ENCODE peak calls at places on chromosomes 1 and 21, in six cellular contexts. D, V, P, Q, M and B are unnamed samples.

GRCh38 chr1:11691928-11692711 is 610 bp downstream of the DRAXIN start:
- DNase-seq in M (no peak), V (no peak), Q (no peak), P (no peak), D (no peak), B (no peak)

GRCh38 chr1:183693521-183693920 is 40.4 kb upstream of the APOBEC4 start:
- DNase-seq in D (no peak), P (no peak), Q (no peak), M (no peak), V (no peak), B (no peak)

GRCh38 chr1:66168919-66169725 is 364.8 kb upstream of the SGIP1 start:
- DNase-seq in P (no peak), D (no peak), Q (no peak), V (no peak), M (no peak), B (no peak)

GRCh38 chr21:46493828-46494227 is 35.1 kb downstream of the DIP2A start:
- DNase-seq in V (no peak), P (no peak), Q (no peak), M (no peak), D (no peak), B (no peak)

GRCh38 chr1:228825840-228826484 is 90.7 kb downstream of the RHOU start:
- DNase-seq in P (no peak), M (no peak), Q (no peak), D (no peak), V (no peak), B (no peak)

GRCh38 chr1:210696709-210697108 is 368.0 kb downstream of the HHAT start:
- DNase-seq in P (no peak), M (no peak), D (no peak), V (no peak), Q (no peak), B (no peak)

GRCh38 chr1:55584521-55585401 is 369.6 kb upstream of the USP24 start:
- DNase-seq in P (peak), Q (peak), D (peak), V (peak), M (peak), B (no peak)

GRCh38 chr1:112849967-112850641 is 105.9 kb downstream of the SLC16A1 start:
- DNase-seq in V (no peak), M (no peak), Q (no peak), P (no peak), D (peak), B (no peak)

GRCh38 chr1:167200749-167201148 is 19.9 kb upstream of the POU2F1 start:
- DNase-seq in V (no peak), Q (no peak), M (no peak), D (no peak), P (no peak), B (no peak)

GRCh38 chr1:153652795-153653507 is 5.6 kb upstream of the SNAPIN start:
- DNase-seq in Q (peak), M (no peak), D (peak), V (no peak), P (no peak), B (no peak)

GRCh38 chr1:3436901-3437300 is 17.6 kb upstream of the ARHGEF16 start:
- DNase-seq in P (no peak), V (no peak), D (no peak), Q (no peak), M (no peak), B (no peak)

GRCh38 chr21:26840912-26841311 is 4.3 kb downstream of the ADAMTS1 start:
- DNase-seq in P (peak), V (no peak), Q (peak), D (peak), M (peak), B (no peak)

GRCh38 chr1:176575991-176576390 is 113.0 kb downstream of the PAPPA2 start:
- DNase-seq in M (no peak), D (peak), V (no peak), Q (peak), P (no peak), B (no peak)

GRCh38 chr1:183604048-183604808 is 14.0 kb upstream of the NCF2 start:
- DNase-seq in V (peak), M (no peak), Q (peak), P (no peak), D (peak), B (peak)

GRCh38 chr1:31460027-31460426 is 47.0 kb downstream of the SERINC2 start:
- DNase-seq in D (peak), Q (peak), V (no peak), P (no peak), M (no peak), B (no peak)

GRCh38 chr21:28325618-28326017 is 667.1 kb downstream of the LTN1 start:
- DNase-seq in V (no peak), D (no peak), Q (no peak), M (no peak), P (no peak), B (no peak)

GRCh38 chr1:110393691-110394564 is 3.1 kb upstream of the SLC16A4 start:
- DNase-seq in V (no peak), D (peak), Q (peak), P (no peak), M (no peak), B (peak)

GRCh38 chr1:7561331-7561921 is 209.7 kb upstream of the VAMP3 start:
- DNase-seq in Q (no peak), V (no peak), M (no peak), D (no peak), P (no peak), B (no peak)

GRCh38 chr1:9597361-9598315 is 8.9 kb downstream of the TMEM201 start:
- DNase-seq in P (no peak), V (no peak), D (no peak), M (no peak), Q (no peak), B (no peak)

GRCh38 chr1:44842415-44842762 is 664 bp downstream of the PTCH2 start:
- DNase-seq in Q (no peak), M (no peak), D (no peak), P (no peak), V (no peak), B (no peak)

GRCh38 chr1:233135833-233136232 is 159.7 kb downstream of the PCNX2 start:
- DNase-seq in P (no peak), Q (no peak), M (no peak), D (no peak), V (no peak), B (no peak)

GRCh38 chr21:31331231-31331630 is 12.8 kb downstream of the TIAM1 start:
- DNase-seq in P (no peak), M (no peak), D (no peak), V (no peak), Q (no peak), B (no peak)

GRCh38 chr1:223716302-223716862 is 4.0 kb downstream of the CAPN2 start:
- DNase-seq in Q (peak), M (no peak), P (no peak), V (no peak), D (peak), B (no peak)

GRCh38 chr1:56120021-56120420 is 459.3 kb downstream of the PLPP3 start:
- DNase-seq in D (peak), V (no peak), Q (no peak), P (no peak), M (no peak), B (no peak)

GRCh38 chr1:92503043-92503925 is 16.6 kb upstream of the GFI1 start:
- DNase-seq in M (no peak), D (peak), Q (peak), V (no peak), P (no peak), B (no peak)

DNA sequence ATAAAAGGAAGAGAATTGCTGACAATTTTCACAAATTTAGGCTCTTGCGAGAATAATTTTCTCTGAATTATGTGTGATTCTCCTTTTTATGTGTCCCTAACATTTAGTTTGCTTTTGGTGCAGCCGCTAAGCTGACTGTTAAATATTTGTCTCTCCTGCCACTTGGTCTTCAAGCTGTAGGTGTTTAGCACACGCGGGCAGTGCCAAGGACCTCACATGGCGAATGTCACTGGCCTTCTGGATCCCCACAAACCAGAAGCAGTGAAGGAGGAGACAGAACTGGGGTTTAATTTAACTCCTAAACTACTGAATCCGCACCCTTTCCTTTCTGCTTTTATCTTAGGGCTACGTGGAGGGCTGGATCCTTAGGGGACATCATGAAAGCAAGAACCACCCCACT is 120.0 kb downstream of the KAZN start:
- DNase-seq in D (no peak), P (no peak), Q (no peak), M (no peak), V (no peak), B (no peak)
- TF ChIP-seq CTCF in D (no peak), P (no peak), Q (no peak), M (no peak), V (no peak), B (no peak)

GRCh38 chr1:211828584-211829342 is 1.8 kb downstream of the LPGAT1 start:
- DNase-seq in V (no peak), Q (peak), P (no peak), M (no peak), D (no peak), B (no peak)
- H3K4me3 ChIP-seq in V (peak), Q (peak), P (peak), M (no peak), D (peak), B (peak)

GRCh38 chr1:6180215-6180577 is at the start of gene CHD5:
- DNase-seq in M (no peak), V (no peak), Q (no peak), D (peak), P (no peak), B (no peak)
- TF ChIP-seq CTCF in M (no peak), V (no peak), Q (peak), D (no peak), P (no peak), B (no peak)

GRCh38 chr1:107139833-107140702 is 771 bp upstream of the NTNG1 start:
- DNase-seq in Q (peak), M (no peak), V (peak), P (peak), D (peak), B (no peak)
- H3K4me3 ChIP-seq in Q (peak), M (peak), V (peak), P (peak), D (peak), B (peak)

GRCh38 chr1:59779949-59780348 is 34.8 kb upstream of the HOOK1 start:
- DNase-seq in P (no peak), V (no peak), D (no peak), Q (no peak), M (no peak), B (no peak)

GRCh38 chr1:59775480-59775879 is 39.3 kb upstream of the HOOK1 start:
- DNase-seq in V (no peak), P (no peak), D (no peak), Q (no peak), M (no peak), B (no peak)

GRCh38 chr1:59771361-59771760 is 43.4 kb upstream of the HOOK1 start:
- DNase-seq in M (no peak), V (no peak), Q (no peak), D (no peak), P (no peak), B (no peak)

GRCh38 chr1:59776960-59777852 is 37.5 kb upstream of the HOOK1 start:
- DNase-seq in P (no peak), M (no peak), D (peak), Q (peak), V (no peak), B (no peak)
- TF ChIP-seq CTCF in P (no peak), M (no peak), D (no peak), Q (no peak), V (peak), B (peak)

DNA sequence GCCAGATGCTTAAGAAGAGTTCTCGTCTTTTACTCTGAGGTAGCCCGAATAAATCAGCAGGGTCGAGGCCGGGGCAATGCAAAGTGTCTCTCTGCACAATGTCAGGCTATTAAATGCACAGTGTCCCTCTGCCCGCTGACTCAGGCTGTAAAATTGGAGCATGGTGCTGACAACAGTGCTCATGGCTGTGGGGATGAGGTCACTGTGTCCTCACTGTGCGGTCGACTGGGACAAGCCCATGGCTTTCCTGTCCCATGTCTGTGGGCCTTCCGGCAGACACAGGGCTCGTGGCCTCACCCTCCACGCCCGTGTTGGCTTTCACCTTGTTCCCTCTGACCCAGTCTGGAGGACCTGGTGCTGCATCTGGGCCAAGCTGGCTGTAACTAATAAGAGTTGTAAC is 14.6 kb upstream of the SLC2A1 start:
- DNase-seq in Q (no peak), P (no peak), M (no peak), V (no peak), D (peak), B (no peak)
- H3K4me3 ChIP-seq in Q (no peak), P (no peak), M (no peak), V (no peak), D (no peak), B (no peak)

GRCh38 chr1:226308723-226309397 is at the start of gene LIN9:
- DNase-seq in V (peak), D (peak), M (peak), Q (peak), P (peak), B (peak)

GRCh38 chr1:226308166-226308722 is 720 bp downstream of the LIN9 start:
- DNase-seq in V (no peak), D (no peak), P (no peak), M (peak), Q (no peak), B (no peak)

GRCh38 chr1:226310123-226310540 is 1.2 kb upstream of the LIN9 start:
- DNase-seq in M (no peak), V (no peak), D (no peak), Q (no peak), P (no peak), B (no peak)

GRCh38 chr1:226310637-226311195 is 1.8 kb upstream of the LIN9 start:
- DNase-seq in D (no peak), P (no peak), V (no peak), M (no peak), Q (no peak), B (no peak)

GRCh38 chr1:226309398-226310122 is 596 bp upstream of the LIN9 start:
- DNase-seq in P (no peak), V (no peak), Q (peak), D (peak), M (no peak), B (no peak)
- TF ChIP-seq CTCF in P (no peak), V (no peak), Q (peak), D (peak), M (peak), B (no peak)

GRCh38 chr1:247442164-247442563 is 15.7 kb downstream of the OR2B11 start:
- DNase-seq in M (no peak), V (no peak), P (no peak), Q (no peak), D (no peak), B (no peak)

GRCh38 chr1:247437551-247438535 is 20.1 kb downstream of the OR2B11 start:
- DNase-seq in Q (no peak), V (no peak), P (no peak), D (no peak), M (no peak), B (no peak)

GRCh38 chr1:247441621-247442020 is 16.3 kb downstream of the OR2B11 start:
- DNase-seq in V (no peak), M (no peak), P (no peak), D (no peak), Q (no peak), B (no peak)

GRCh38 chr1:247443641-247444040 is 14.3 kb downstream of the OR2B11 start:
- DNase-seq in D (no peak), M (no peak), V (no peak), P (no peak), Q (no peak), B (no peak)

GRCh38 chr1:247440001-247440620 is 17.8 kb downstream of the OR2B11 start:
- DNase-seq in D (no peak), V (no peak), Q (no peak), M (no peak), P (no peak), B (no peak)
- H3K4me3 ChIP-seq in D (no peak), V (no peak), Q (no peak), M (no peak), P (no peak), B (no peak)

GRCh38 chr1:194568610-194569009 is 1382.2 kb upstream of the B3GALT2 start:
- DNase-seq in M (no peak), D (peak), V (no peak), Q (no peak), P (no peak), B (no peak)
- TF ChIP-seq CTCF in M (no peak), D (no peak), V (no peak), Q (no peak), P (no peak), B (no peak)